ENCODE peak calls at places on chromosomes 7 and 10, in nine cellular contexts. H is body of pancreas; M is ELF-1; A is CD4-positive, alpha-beta T cell; Z is iPS DF 6.9; Q is psoas muscle; T is endothelial cell; J is stimulated activated CD8-positive, alpha-beta memory T cell treated with anti-CD3 and anti-CD28 coated beads, Interleukin-4, amount 100 ng/mL, for 24 hours; R is ACHN. U is an unnamed sample.

GRCh38 chr10:43868952-43869351 is 220.3 kb upstream of the ZNF32 start:
- DNase-seq in H (no peak), M (no peak), A (no peak), Z (no peak), Q (no peak), T (no peak), J (no peak), R (no peak), U (no peak)

GRCh38 chr10:11020026-11020820 is 2.6 kb downstream of the CELF2 start:
- DNase-seq in H (no peak), M (no peak), A (no peak), Z (no peak), Q (no peak), T (no peak), J (no peak), R (no peak), U (no peak)

GRCh38 chr10:75208177-75208576 is 2.4 kb upstream of the VDAC2 start:
- DNase-seq in H (no peak), M (peak), A (no peak), Z (no peak), Q (no peak), T (no peak), J (no peak), R (no peak), U (no peak)

GRCh38 chr10:101231912-101232689 is 2.8 kb upstream of the LBX1 start:
- DNase-seq in H (no peak), M (no peak), A (no peak), Z (no peak), Q (no peak), T (no peak), J (no peak), R (no peak), U (no peak)

GRCh38 chr7:2014391-2015241 is 218.1 kb downstream of the MAD1L1 start:
- DNase-seq in H (peak), M (no peak), A (no peak), Z (no peak), Q (peak), T (no peak), J (no peak), R (no peak), U (no peak)

GRCh38 chr7:12315049-12315448 is 88.6 kb downstream of the VWDE start:
- DNase-seq in H (no peak), M (no peak), A (no peak), Z (no peak), Q (no peak), T (no peak), J (no peak), R (no peak), U (no peak)

GRCh38 chr7:32093415-32094408 is 23.5 kb upstream of the PDE1C start:
- DNase-seq in H (peak), M (no peak), A (no peak), Z (no peak), Q (no peak), T (no peak), J (no peak), R (no peak), U (no peak)

GRCh38 chr10:31320179-31320597 is 1.2 kb downstream of the ZEB1 start:
- DNase-seq in H (peak), M (peak), A (peak), Z (no peak), Q (peak), T (peak), J (peak), R (peak), U (no peak)

GRCh38 chr7:19749658-19750057 is 23.8 kb downstream of the TMEM196 start:
- DNase-seq in H (no peak), M (no peak), A (no peak), Z (no peak), Q (no peak), T (no peak), J (no peak), R (no peak), U (no peak)

GRCh38 chr7:73960548-73960947 is 67.4 kb upstream of the ELN start:
- DNase-seq in H (no peak), M (no peak), A (no peak), Z (no peak), Q (no peak), T (no peak), J (no peak), R (no peak), U (no peak)

GRCh38 chr10:116608683-116609594 is 11.8 kb upstream of the PNLIPRP2 start:
- DNase-seq in H (peak), M (peak), A (no peak), Z (no peak), Q (no peak), T (no peak), J (no peak), R (no peak), U (no peak)